ENCODE peak calls at places on chromosomes 7 and 10, in four cellular contexts. One of them, this sample, is unnamed. For H3K4me1, the result is how much of the 10 kb centered on the place peaks cover.

GRCh38 chr10:4813496-4813895 is 12.5 kb upstream of the AKR1E2 start:
- DNase-seq in body of pancreas: no peak
- DNase-seq in ovary: no peak
- DNase-seq in PC-9: no peak
- DNase-seq in this sample: no peak

GRCh38 chr10:52752801-52753437 is 19.7 kb downstream of the MBL2 start:
- DNase-seq in body of pancreas: no peak
- DNase-seq in ovary: no peak
- DNase-seq in PC-9: no peak
- DNase-seq in this sample: no peak

GRCh38 chr7:121797283-121798037 is 75.5 kb upstream of the PTPRZ1 start:
- DNase-seq in body of pancreas: no peak
- DNase-seq in ovary: no peak
- DNase-seq in PC-9: no peak
- DNase-seq in this sample: no peak

GRCh38 chr7:102096706-102097427 is 189.8 kb upstream of the SH2B2 start:
- DNase-seq in body of pancreas: no peak
- DNase-seq in ovary: no peak
- DNase-seq in PC-9: peak
- DNase-seq in this sample: no peak

GRCh38 chr7:106419455-106420182 is 134.8 kb upstream of the NAMPT start:
- DNase-seq in body of pancreas: no peak
- DNase-seq in ovary: no peak
- DNase-seq in PC-9: no peak
- DNase-seq in this sample: no peak

GRCh38 chr7:32347244-32347828 is 142.8 kb downstream of the LSM5 start:
- DNase-seq in body of pancreas: no peak
- DNase-seq in ovary: no peak
- DNase-seq in PC-9: peak
- DNase-seq in this sample: no peak

GRCh38 chr7:106896268-106896667 is 31.2 kb downstream of the PIK3CG start:
- DNase-seq in body of pancreas: no peak
- DNase-seq in ovary: no peak
- DNase-seq in PC-9: no peak
- DNase-seq in this sample: no peak

GRCh38 chr7:99428972-99429566 is 9.5 kb downstream of the PTCD1 start:
- DNase-seq in body of pancreas: no peak
- DNase-seq in ovary: no peak
- DNase-seq in PC-9: no peak
- DNase-seq in this sample: no peak

GRCh38 chr10:14322531-14322930 is 8.2 kb downstream of the FRMD4A start:
- DNase-seq in body of pancreas: no peak
- DNase-seq in ovary: no peak
- DNase-seq in PC-9: no peak
- DNase-seq in this sample: no peak

GRCh38 chr10:5151076-5151475 is 33.9 kb downstream of the AKR1C8 start:
- DNase-seq in body of pancreas: no peak
- DNase-seq in ovary: no peak
- DNase-seq in PC-9: no peak
- DNase-seq in this sample: no peak

GRCh38 chr7:50509459-50509858 is 55.7 kb downstream of the DDC start:
- DNase-seq in body of pancreas: no peak
- DNase-seq in ovary: no peak
- DNase-seq in PC-9: no peak
- DNase-seq in this sample: no peak

GRCh38 chr10:47335906-47336305 is 12.3 kb upstream of the RBP3 start:
- DNase-seq in body of pancreas: no peak
- DNase-seq in ovary: no peak
- DNase-seq in PC-9: no peak
- DNase-seq in this sample: no peak

GRCh38 chr7:14637968-14638367 is 264.6 kb downstream of the DGKB start:
- DNase-seq in body of pancreas: no peak
- DNase-seq in ovary: no peak
- DNase-seq in PC-9: no peak
- DNase-seq in this sample: no peak

GRCh38 chr10:69335063-69335587 is 56.8 kb downstream of the HK1 start:
- DNase-seq in body of pancreas: no peak
- DNase-seq in ovary: no peak
- DNase-seq in PC-9: peak
- DNase-seq in this sample: no peak

GRCh38 chr10:102626026-102626686 is 18.1 kb upstream of the TRIM8 start:
- DNase-seq in body of pancreas: no peak
- DNase-seq in ovary: no peak
- DNase-seq in PC-9: no peak
- DNase-seq in this sample: no peak
- H3K27ac ChIP-seq in body of pancreas: no peak
- H3K27ac ChIP-seq in ovary: no peak
- H3K27ac ChIP-seq in PC-9: no peak
- H3K27ac ChIP-seq in this sample: no peak

GRCh38 chr7:56079450-56080185 is 13.1 kb downstream of the PHKG1 start:
- DNase-seq in body of pancreas: peak
- DNase-seq in ovary: peak
- DNase-seq in PC-9: no peak
- DNase-seq in this sample: no peak
- H3K4me3 ChIP-seq in body of pancreas: no peak
- H3K4me3 ChIP-seq in ovary: no peak
- H3K4me3 ChIP-seq in PC-9: no peak
- H3K4me3 ChIP-seq in this sample: no peak

GRCh38 chr10:124645496-124646095 is 98.6 kb downstream of the FAM53B start:
- DNase-seq in body of pancreas: no peak
- DNase-seq in ovary: no peak
- DNase-seq in PC-9: no peak
- DNase-seq in this sample: no peak

GRCh38 chr10:124642076-124642710 is 102.0 kb downstream of the FAM53B start:
- DNase-seq in body of pancreas: no peak
- DNase-seq in ovary: no peak
- DNase-seq in PC-9: no peak
- DNase-seq in this sample: no peak

GRCh38 chr10:124644771-124645170 is 99.4 kb downstream of the FAM53B start:
- DNase-seq in body of pancreas: no peak
- DNase-seq in ovary: no peak
- DNase-seq in PC-9: no peak
- DNase-seq in this sample: no peak

GRCh38 chr10:124643281-124644009 is 100.7 kb downstream of the FAM53B start:
- DNase-seq in body of pancreas: no peak
- DNase-seq in ovary: no peak
- DNase-seq in PC-9: no peak
- DNase-seq in this sample: no peak

GRCh38 chr10:124644281-124644680 is 99.9 kb downstream of the FAM53B start:
- DNase-seq in body of pancreas: no peak
- DNase-seq in ovary: no peak
- DNase-seq in PC-9: no peak
- DNase-seq in this sample: no peak
- H3K4me1 ChIP-seq in body of pancreas: under half
- H3K4me1 ChIP-seq in ovary: under half
- H3K4me1 ChIP-seq in PC-9: under half
- H3K4me1 ChIP-seq in this sample: under half

GRCh38 chr7:93119191-93119905 is 1.6 kb upstream of the SAMD9 start:
- DNase-seq in body of pancreas: no peak
- DNase-seq in ovary: no peak
- DNase-seq in PC-9: peak
- DNase-seq in this sample: no peak
- H3K27ac ChIP-seq in body of pancreas: no peak
- H3K27ac ChIP-seq in ovary: no peak
- H3K27ac ChIP-seq in PC-9: peak
- H3K27ac ChIP-seq in this sample: no peak

DNA sequence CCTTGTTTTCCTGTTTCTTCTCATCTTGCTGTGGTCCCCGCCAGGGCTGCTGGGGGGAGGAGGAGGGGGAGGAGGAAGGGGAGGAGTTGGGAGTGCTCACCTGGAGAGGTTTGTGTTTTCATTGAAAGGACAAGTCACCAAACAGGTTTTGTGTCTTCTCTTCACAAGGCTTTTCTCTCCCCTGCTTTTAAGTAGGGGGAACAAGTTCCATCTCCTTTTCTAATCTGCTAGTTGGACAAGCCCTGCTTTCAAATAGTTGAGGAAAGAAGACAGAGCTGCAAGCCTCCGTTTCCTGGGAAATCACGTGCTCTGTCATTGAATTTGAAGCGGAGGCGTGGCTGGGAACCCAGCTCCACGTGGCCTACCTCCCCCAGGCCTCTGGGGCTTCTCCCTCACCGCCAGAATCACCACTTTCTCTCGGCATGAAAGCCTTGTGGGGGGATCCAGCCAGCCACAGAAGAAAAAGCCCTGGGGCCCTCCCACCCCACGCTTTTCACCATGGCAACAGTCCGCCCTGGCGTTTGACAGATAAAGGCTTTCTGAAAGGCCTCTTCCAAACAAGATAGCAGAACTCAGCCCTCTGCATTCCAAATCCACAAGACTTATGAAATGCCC is 51.5 kb downstream of the PROSER2 start:
- DNase-seq in body of pancreas: peak
- DNase-seq in ovary: peak
- DNase-seq in PC-9: peak
- DNase-seq in this sample: peak
- H3K4me3 ChIP-seq in body of pancreas: no peak
- H3K4me3 ChIP-seq in ovary: no peak
- H3K4me3 ChIP-seq in PC-9: peak
- H3K4me3 ChIP-seq in this sample: no peak

GRCh38 chr10:6203331-6204062 is 765 bp downstream of the PFKFB3 start:
- DNase-seq in body of pancreas: peak
- DNase-seq in ovary: peak
- DNase-seq in PC-9: peak
- DNase-seq in this sample: peak
- H3K4me1 ChIP-seq in body of pancreas: half or more
- H3K4me1 ChIP-seq in ovary: under half
- H3K4me1 ChIP-seq in PC-9: under half
- H3K4me1 ChIP-seq in this sample: under half

GRCh38 chr7:28942158-28942557 is 16.0 kb downstream of the TRIL start:
- DNase-seq in body of pancreas: no peak
- DNase-seq in ovary: no peak
- DNase-seq in PC-9: no peak
- DNase-seq in this sample: no peak

GRCh38 chr7:28939844-28940243 is 18.3 kb downstream of the TRIL start:
- DNase-seq in body of pancreas: no peak
- DNase-seq in ovary: no peak
- DNase-seq in PC-9: no peak
- DNase-seq in this sample: peak

GRCh38 chr7:28939367-28939766 is 18.8 kb downstream of the TRIL start:
- DNase-seq in body of pancreas: no peak
- DNase-seq in ovary: no peak
- DNase-seq in PC-9: no peak
- DNase-seq in this sample: peak

GRCh38 chr7:28940741-28941385 is 17.3 kb downstream of the TRIL start:
- DNase-seq in body of pancreas: no peak
- DNase-seq in ovary: no peak
- DNase-seq in PC-9: no peak
- DNase-seq in this sample: no peak

DNA sequence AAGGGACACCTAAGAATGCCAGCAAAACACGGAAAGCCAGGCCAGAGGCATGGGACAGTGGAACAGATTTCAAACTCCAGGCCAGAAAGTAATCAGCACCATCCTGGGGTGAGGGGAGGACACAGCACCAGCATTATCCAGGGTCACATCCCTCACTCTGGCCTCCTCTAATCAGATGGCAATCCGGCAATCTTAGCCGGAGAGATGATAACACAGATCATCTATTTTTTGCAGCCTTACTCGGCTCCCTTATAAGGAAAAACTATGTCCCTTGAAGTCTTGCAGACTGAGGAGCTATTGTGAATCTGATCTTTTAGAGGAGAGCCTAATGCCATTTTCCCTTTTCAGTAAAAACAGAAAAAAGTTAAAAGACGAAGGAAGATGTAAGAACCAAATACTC is 16.5 kb downstream of the TRIL start:
- DNase-seq in body of pancreas: no peak
- DNase-seq in ovary: no peak
- DNase-seq in PC-9: no peak
- DNase-seq in this sample: no peak
- H3K27ac ChIP-seq in body of pancreas: no peak
- H3K27ac ChIP-seq in ovary: no peak
- H3K27ac ChIP-seq in PC-9: no peak
- H3K27ac ChIP-seq in this sample: no peak

DNA sequence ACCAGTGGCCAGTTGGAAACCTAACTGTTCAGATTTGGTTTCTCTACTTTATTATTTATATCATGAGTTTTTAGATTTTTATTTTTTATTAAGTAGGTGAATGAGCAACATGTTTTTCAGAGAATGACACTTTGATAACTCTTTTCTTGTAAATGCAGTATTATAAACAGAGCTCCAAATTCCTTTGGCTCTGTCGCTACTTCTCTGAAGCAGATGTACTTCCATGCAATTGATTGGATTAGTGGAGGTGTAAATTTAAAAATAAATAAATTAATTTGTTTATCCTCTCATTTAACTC is 34.3 kb upstream of the ICA1 start:
- DNase-seq in body of pancreas: no peak
- DNase-seq in ovary: no peak
- DNase-seq in PC-9: no peak
- DNase-seq in this sample: no peak
- H3K4me3 ChIP-seq in body of pancreas: no peak
- H3K4me3 ChIP-seq in ovary: no peak
- H3K4me3 ChIP-seq in PC-9: no peak
- H3K4me3 ChIP-seq in this sample: no peak